ENCODE peak calls at places on chromosomes 12 and 14, in four cellular contexts. P is fibroblast of mammary gland, I is fibroblast of the aortic adventitia, E is amygdala. F is an unnamed sample.

GRCh38 chr12:100472325-100472724 is 1.3 kb upstream of the NR1H4 start:
- DNase-seq in P (no peak), I (no peak), E (no peak), F (no peak)

GRCh38 chr14:101889898-101890297 is 74.5 kb upstream of the DYNC1H1 start:
- DNase-seq in P (peak; percentile 30), I (peak; percentile 33), E (no peak), F (peak; percentile 11)

GRCh38 chr12:61138381-61138759 is 1121.8 kb upstream of the USP15 start:
- DNase-seq in P (no peak), I (no peak), E (no peak), F (no peak)

GRCh38 chr14:44112774-44113460 is 394.2 kb downstream of the FSCB start:
- DNase-seq in P (no peak), I (no peak), E (no peak), F (no peak)

GRCh38 chr14:80977103-80977728 is 21.8 kb downstream of the TSHR start:
- DNase-seq in P (no peak), I (no peak), E (no peak), F (no peak)

GRCh38 chr14:53956427-53957201 is at the start of gene BMP4:
- DNase-seq in P (no peak), I (peak; percentile 43), E (no peak), F (no peak)

GRCh38 chr12:52027085-52027843 is 20.5 kb downstream of the TAMALIN start:
- DNase-seq in P (no peak), I (no peak), E (no peak), F (no peak)

GRCh38 chr12:120759591-120760348 is 34.1 kb downstream of the ACADS start:
- DNase-seq in P (no peak), I (no peak), E (no peak), F (no peak)

GRCh38 chr14:74637184-74637562 is 25.1 kb upstream of the LTBP2 start:
- DNase-seq in P (no peak), I (no peak), E (no peak), F (no peak)

GRCh38 chr14:75885829-75886228 is 96.0 kb downstream of the TGFB3 start:
- DNase-seq in P (peak; percentile 86), I (peak; percentile 63), E (no peak), F (peak; percentile 74)

GRCh38 chr14:28609228-28609828 is 157.3 kb upstream of the FOXG1 start:
- DNase-seq in P (peak; percentile 68), I (peak; percentile 71), E (peak; percentile 64), F (peak; percentile 63)

F was measured in iris pigment epithelial cell.